ENCODE peak calls at places on chromosomes 2 and 18, in four cellular contexts. One of them, this sample, is unnamed.

GRCh38 chr2:238856713-238857567 is 9.1 kb downstream of the TWIST2 start:
- DNase-seq in neural progenitor cell: no peak
- DNase-seq in Panc1: no peak
- DNase-seq in kidney: no peak
- DNase-seq in this sample: no peak

GRCh38 chr2:198316852-198317395 is 512.5 kb downstream of the PLCL1 start:
- DNase-seq in kidney: no peak
- DNase-seq in neural progenitor cell: peak; percentile 9
- DNase-seq in Panc1: no peak
- DNase-seq in this sample: no peak

GRCh38 chr2:234974501-234975385 is 22.9 kb downstream of the SH3BP4 start:
- DNase-seq in neural progenitor cell: peak; percentile 39
- DNase-seq in kidney: no peak
- DNase-seq in Panc1: no peak
- DNase-seq in this sample: no peak

GRCh38 chr2:198309673-198310280 is 505.4 kb downstream of the PLCL1 start:
- DNase-seq in kidney: no peak
- DNase-seq in neural progenitor cell: peak; percentile 61
- DNase-seq in Panc1: no peak
- DNase-seq in this sample: no peak

GRCh38 chr2:238155051-238155760 is 3.6 kb upstream of the ERFE start:
- DNase-seq in kidney: peak; percentile 94
- DNase-seq in neural progenitor cell: no peak
- DNase-seq in Panc1: no peak
- DNase-seq in this sample: no peak

GRCh38 chr2:182642328-182642727 is 73.7 kb upstream of the DNAJC10 start:
- DNase-seq in neural progenitor cell: peak; percentile 38
- DNase-seq in kidney: peak; percentile 74
- DNase-seq in Panc1: no peak
- DNase-seq in this sample: no peak

GRCh38 chr18:74248189-74248975 is 43.4 kb downstream of the CYB5A start:
- DNase-seq in neural progenitor cell: no peak
- DNase-seq in Panc1: no peak
- DNase-seq in kidney: no peak
- DNase-seq in this sample: no peak

GRCh38 chr2:120892967-120893667 is 157.4 kb downstream of the GLI2 start:
- DNase-seq in neural progenitor cell: peak; percentile 90
- DNase-seq in Panc1: no peak
- DNase-seq in kidney: no peak
- DNase-seq in this sample: no peak

GRCh38 chr2:74593826-74594467 is 39.4 kb downstream of the DOK1 start:
- DNase-seq in kidney: no peak
- DNase-seq in neural progenitor cell: no peak
- DNase-seq in Panc1: no peak
- DNase-seq in this sample: no peak

GRCh38 chr18:74549591-74550104 is 15.3 kb downstream of the CNDP1 start:
- DNase-seq in Panc1: no peak
- DNase-seq in neural progenitor cell: no peak
- DNase-seq in kidney: no peak
- DNase-seq in this sample: no peak

GRCh38 chr2:128350736-128351135 is 32.1 kb upstream of the HS6ST1 start:
- DNase-seq in kidney: no peak
- DNase-seq in neural progenitor cell: no peak
- DNase-seq in Panc1: no peak
- DNase-seq in this sample: no peak

GRCh38 chr2:54454922-54455583 is 1.1 kb upstream of the SPTBN1 start:
- DNase-seq in kidney: no peak
- DNase-seq in Panc1: no peak
- DNase-seq in neural progenitor cell: peak; percentile 31
- DNase-seq in this sample: no peak

GRCh38 chr2:27133195-27133875 is 1.1 kb downstream of the PREB start:
- DNase-seq in kidney: peak; percentile 53
- DNase-seq in neural progenitor cell: no peak
- DNase-seq in Panc1: no peak
- DNase-seq in this sample: no peak

GRCh38 chr2:136135924-136136906 is 18.3 kb upstream of the CXCR4 start:
- DNase-seq in neural progenitor cell: no peak
- DNase-seq in kidney: no peak
- DNase-seq in Panc1: no peak
- DNase-seq in this sample: no peak

GRCh38 chr2:105806994-105807393 is 62.3 kb downstream of the NCK2 start:
- DNase-seq in Panc1: no peak
- DNase-seq in kidney: no peak
- DNase-seq in neural progenitor cell: peak; percentile 23
- DNase-seq in this sample: no peak
- H3K4me1 ChIP-seq in Panc1: no peaks in the 10 kb centered on the region
- H3K4me1 ChIP-seq in kidney: peaks cover 17% of the 10 kb centered on the region
- H3K4me1 ChIP-seq in neural progenitor cell: peaks cover 41% of the 10 kb centered on the region
- H3K4me1 ChIP-seq in this sample: peaks cover 13% of the 10 kb centered on the region

GRCh38 chr2:70806620-70807019 is 13.8 kb downstream of the CLEC4F start:
- DNase-seq in kidney: no peak
- DNase-seq in neural progenitor cell: no peak
- DNase-seq in Panc1: no peak
- DNase-seq in this sample: no peak
- H3K4me1 ChIP-seq in kidney: no peaks in the 10 kb centered on the region
- H3K4me1 ChIP-seq in neural progenitor cell: no peaks in the 10 kb centered on the region
- H3K4me1 ChIP-seq in Panc1: no peaks in the 10 kb centered on the region
- H3K4me1 ChIP-seq in this sample: no peaks in the 10 kb centered on the region

GRCh38 chr2:191417746-191418145 is 172.5 kb downstream of the MYO1B start:
- DNase-seq in neural progenitor cell: no peak
- DNase-seq in Panc1: no peak
- DNase-seq in kidney: no peak
- DNase-seq in this sample: no peak
- H3K4me1 ChIP-seq in neural progenitor cell: no peaks in the 10 kb centered on the region
- H3K4me1 ChIP-seq in Panc1: no peaks in the 10 kb centered on the region
- H3K4me1 ChIP-seq in kidney: no peaks in the 10 kb centered on the region
- H3K4me1 ChIP-seq in this sample: no peaks in the 10 kb centered on the region

GRCh38 chr2:18476484-18476883 is 84.0 kb downstream of the RDH14 start:
- DNase-seq in neural progenitor cell: no peak
- DNase-seq in kidney: no peak
- DNase-seq in Panc1: no peak
- DNase-seq in this sample: no peak
- H3K4me1 ChIP-seq in neural progenitor cell: no peaks in the 10 kb centered on the region
- H3K4me1 ChIP-seq in kidney: no peaks in the 10 kb centered on the region
- H3K4me1 ChIP-seq in Panc1: no peaks in the 10 kb centered on the region
- H3K4me1 ChIP-seq in this sample: no peaks in the 10 kb centered on the region

GRCh38 chr18:22494771-22495170 is 77.1 kb upstream of the CTAGE1 start:
- DNase-seq in Panc1: no peak
- DNase-seq in neural progenitor cell: no peak
- DNase-seq in kidney: no peak
- DNase-seq in this sample: no peak

GRCh38 chr18:22504665-22505064 is 87.0 kb upstream of the CTAGE1 start:
- DNase-seq in neural progenitor cell: no peak
- DNase-seq in kidney: no peak
- DNase-seq in Panc1: no peak
- DNase-seq in this sample: no peak

GRCh38 chr18:22503803-22504202 is 86.1 kb upstream of the CTAGE1 start:
- DNase-seq in Panc1: no peak
- DNase-seq in kidney: no peak
- DNase-seq in neural progenitor cell: no peak
- DNase-seq in this sample: no peak

GRCh38 chr18:22504251-22504650 is 86.5 kb upstream of the CTAGE1 start:
- DNase-seq in Panc1: no peak
- DNase-seq in kidney: no peak
- DNase-seq in neural progenitor cell: no peak
- DNase-seq in this sample: no peak

DNA sequence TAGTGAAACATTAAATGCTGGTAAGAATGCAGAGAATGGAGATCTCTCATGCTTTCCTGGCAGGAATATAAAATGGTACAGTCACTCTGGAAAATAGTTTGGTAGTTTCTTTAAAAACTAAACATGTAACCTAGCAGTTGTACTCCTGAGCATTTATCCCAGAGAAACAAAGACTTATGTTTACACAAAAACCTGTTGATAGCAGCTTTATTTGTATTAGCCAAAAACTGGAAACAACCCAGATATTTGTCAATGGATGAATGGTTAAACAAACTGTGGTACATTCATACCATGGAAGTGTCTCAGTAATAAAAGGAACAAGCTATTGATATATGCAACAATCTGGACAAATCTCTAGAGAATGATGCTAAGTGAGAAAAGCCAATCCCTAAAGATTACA is 81.7 kb upstream of the CTAGE1 start:
- DNase-seq in neural progenitor cell: no peak
- DNase-seq in kidney: no peak
- DNase-seq in Panc1: no peak
- DNase-seq in this sample: no peak
- H3K4me1 ChIP-seq in neural progenitor cell: no peaks in the 10 kb centered on the region
- H3K4me1 ChIP-seq in kidney: peaks cover 2% of the 10 kb centered on the region
- H3K4me1 ChIP-seq in Panc1: no peaks in the 10 kb centered on the region
- H3K4me1 ChIP-seq in this sample: peaks cover 9% of the 10 kb centered on the region

This sample was measured in keratinocyte.